ENCODE peak calls at places on chromosomes 6 and 20, in five cellular contexts. Z, V, Y, Q and J are unnamed samples.

GRCh38 chr20:16391003-16391402 is 182.2 kb downstream of the KIF16B start:
- DNase-seq in Y (no peak), Z (no peak), V (no peak), Q (no peak), J (no peak)

GRCh38 chr20:62571667-62572344 is 70.5 kb upstream of the SLCO4A1 start:
- DNase-seq in Y (no peak), Q (no peak), Z (peak), V (no peak), J (no peak)

GRCh38 chr6:4774715-4775590 is 1.3 kb upstream of the CDYL start:
- DNase-seq in Q (no peak), Z (no peak), V (peak), Y (no peak), J (no peak)

GRCh38 chr6:30234361-30234760 is 21.2 kb upstream of the TRIM26 start:
- DNase-seq in Q (no peak), V (no peak), Y (no peak), Z (no peak), J (no peak)

GRCh38 chr6:168157272-168158007 is 78.4 kb upstream of the FRMD1 start:
- DNase-seq in Z (peak), Q (peak), V (no peak), Y (no peak), J (no peak)

GRCh38 chr6:117483004-117483644 is 650 bp downstream of the DCBLD1 start:
- DNase-seq in V (peak), Q (peak), Y (peak), Z (peak), J (peak)

GRCh38 chr6:110971458-110971857 is 10.4 kb upstream of the RPF2 start:
- DNase-seq in Q (no peak), Z (no peak), V (no peak), Y (no peak), J (no peak)

GRCh38 chr6:53530346-53530745 is 14.6 kb downstream of the GCLC start:
- DNase-seq in Y (no peak), V (no peak), Z (no peak), Q (no peak), J (no peak)

GRCh38 chr6:130425532-130425931 is 59.7 kb downstream of the TMEM200A start:
- DNase-seq in Z (no peak), Y (no peak), V (no peak), Q (no peak), J (no peak)

GRCh38 chr6:13272131-13273046 is 55.9 kb downstream of the TBC1D7 start:
- DNase-seq in V (no peak), Y (peak), Q (no peak), Z (no peak), J (peak)

GRCh38 chr6:30494275-30494990 is 5.1 kb downstream of the HLA-E start:
- DNase-seq in Q (no peak), Y (no peak), Z (no peak), V (no peak), J (no peak)

GRCh38 chr20:41879151-41879550 is 261.0 kb upstream of the CHD6 start:
- DNase-seq in Q (no peak), Z (no peak), Y (no peak), V (no peak), J (no peak)

GRCh38 chr6:41824571-41825569 is 37.4 kb downstream of the TOMM6 start:
- DNase-seq in Y (no peak), V (no peak), Q (peak), Z (peak), J (no peak)

GRCh38 chr6:139625998-139626975 is 251.8 kb upstream of the CITED2 start:
- DNase-seq in Z (no peak), V (no peak), Y (no peak), Q (no peak), J (no peak)

GRCh38 chr6:121999458-122000065 is 399.9 kb upstream of the HSF2 start:
- DNase-seq in Z (no peak), Q (no peak), V (no peak), Y (no peak), J (no peak)

GRCh38 chr6:63923139-63923739 is 287.6 kb downstream of the PHF3 start:
- DNase-seq in Z (peak), V (no peak), Q (no peak), Y (no peak), J (no peak)

GRCh38 chr6:1993049-1993448 is 252.4 kb downstream of the GMDS start:
- DNase-seq in Z (no peak), Y (no peak), Q (no peak), V (no peak), J (no peak)

GRCh38 chr6:10962673-10963072 is 75.8 kb downstream of the SYCP2L start:
- DNase-seq in Q (no peak), V (no peak), Y (no peak), Z (no peak), J (no peak)

GRCh38 chr20:9070304-9070703 is 1.4 kb downstream of the PLCB4 start:
- DNase-seq in Z (no peak), Q (no peak), V (no peak), Y (no peak), J (no peak)

GRCh38 chr6:12709116-12709515 is 7.5 kb upstream of the PHACTR1 start:
- DNase-seq in Q (peak), V (no peak), Y (no peak), Z (no peak), J (no peak)

GRCh38 chr20:6700563-6701328 is 66.7 kb upstream of the BMP2 start:
- DNase-seq in Y (no peak), Z (no peak), V (no peak), Q (no peak), J (peak)

GRCh38 chr20:21706345-21707195 is 1.1 kb downstream of the PAX1 start:
- DNase-seq in Q (no peak), V (no peak), Z (no peak), Y (peak), J (no peak)